ENCODE peak calls at places on chromosomes 4 and X, in six cellular contexts. L is PC-3, B is lung, U is heart left ventricle, D is neural progenitor cell, M is AG04450. A is an unnamed sample. For H3K9me3, the result is how much of the 10 kb centered on the place peaks cover.

GRCh38 chrX:2888309-2888708 is 40.8 kb downstream of the ARSD start:
- DNase-seq in U (no peak), M (no peak), B (no peak), L (no peak), D (no peak), A (no peak)

GRCh38 chr4:140256335-140256734 is 102.4 kb upstream of the MAML3 start:
- DNase-seq in D (no peak), M (no peak), U (peak), B (no peak), L (peak), A (peak)

GRCh38 chrX:118637997-118638396 is 89.4 kb upstream of the IL13RA1 start:
- DNase-seq in U (no peak), B (no peak), D (peak), L (peak), M (no peak), A (no peak)

GRCh38 chrX:120450163-120450562 is 18.9 kb downstream of the LAMP2 start:
- DNase-seq in B (no peak), D (peak), L (peak), U (no peak), M (no peak), A (no peak)

GRCh38 chr4:155005395-155006087 is 202.9 kb upstream of the NPY2R start:
- DNase-seq in U (no peak), M (no peak), D (no peak), B (no peak), L (peak), A (no peak)

GRCh38 chr4:139092271-139092670 is 76.7 kb downstream of the NOCT start:
- DNase-seq in B (no peak), D (no peak), M (no peak), L (no peak), U (no peak), A (no peak)

GRCh38 chr4:172202480-172203076 is 389.4 kb downstream of the GALNTL6 start:
- DNase-seq in L (peak), B (no peak), M (peak), U (no peak), D (peak), A (no peak)

GRCh38 chr4:183591301-183591700 is 67.7 kb downstream of the RWDD4 start:
- DNase-seq in L (peak), B (no peak), D (no peak), U (no peak), M (no peak), A (no peak)

GRCh38 chrX:121356139-121356849 is 308.9 kb downstream of the GLUD2 start:
- DNase-seq in U (no peak), B (no peak), L (no peak), M (no peak), D (no peak), A (no peak)

GRCh38 chr4:89314291-89314690 is 6.7 kb upstream of the GPRIN3 start:
- DNase-seq in U (no peak), B (no peak), L (no peak), M (no peak), D (no peak), A (no peak)

GRCh38 chrX:100931925-100932285 is 3.2 kb upstream of the XKRX start:
- DNase-seq in B (no peak), L (no peak), U (no peak), D (no peak), M (no peak), A (no peak)

GRCh38 chr4:184384056-184384809 is 90.1 kb downstream of the IRF2 start:
- DNase-seq in L (peak), M (peak), B (peak), D (peak), U (no peak), A (peak)

GRCh38 chr4:38046735-38047487 is 86.7 kb downstream of the PTTG2 start:
- DNase-seq in M (no peak), D (peak), B (no peak), L (no peak), U (no peak), A (no peak)

GRCh38 chrX:71577682-71578081 is 555 bp upstream of the GCNA start:
- DNase-seq in D (no peak), B (no peak), M (no peak), U (peak), L (no peak), A (no peak)

GRCh38 chr4:2785613-2786012 is 7.3 kb upstream of the SH3BP2 start:
- DNase-seq in U (no peak), L (no peak), D (no peak), M (no peak), B (no peak), A (no peak)

GRCh38 chr4:88759039-88759631 is 61.5 kb upstream of the NAP1L5 start:
- DNase-seq in M (no peak), U (no peak), D (peak), B (no peak), L (no peak), A (no peak)

GRCh38 chrX:74450803-74451449 is 29.6 kb downstream of the SLC16A2 start:
- DNase-seq in D (no peak), M (peak), L (peak), U (no peak), B (no peak), A (peak)

GRCh38 chr4:154349829-154350228 is 141.8 kb downstream of the DCHS2 start:
- DNase-seq in B (no peak), U (no peak), L (peak), D (peak), M (no peak), A (no peak)

GRCh38 chrX:49784747-49785280 is 44.3 kb upstream of the PAGE4 start:
- DNase-seq in B (no peak), D (no peak), L (no peak), M (no peak), U (no peak), A (no peak)

GRCh38 chr4:57187241-57187640 is 77.1 kb upstream of the IGFBP7 start:
- DNase-seq in B (no peak), D (no peak), M (no peak), U (no peak), L (peak), A (no peak)

DNA sequence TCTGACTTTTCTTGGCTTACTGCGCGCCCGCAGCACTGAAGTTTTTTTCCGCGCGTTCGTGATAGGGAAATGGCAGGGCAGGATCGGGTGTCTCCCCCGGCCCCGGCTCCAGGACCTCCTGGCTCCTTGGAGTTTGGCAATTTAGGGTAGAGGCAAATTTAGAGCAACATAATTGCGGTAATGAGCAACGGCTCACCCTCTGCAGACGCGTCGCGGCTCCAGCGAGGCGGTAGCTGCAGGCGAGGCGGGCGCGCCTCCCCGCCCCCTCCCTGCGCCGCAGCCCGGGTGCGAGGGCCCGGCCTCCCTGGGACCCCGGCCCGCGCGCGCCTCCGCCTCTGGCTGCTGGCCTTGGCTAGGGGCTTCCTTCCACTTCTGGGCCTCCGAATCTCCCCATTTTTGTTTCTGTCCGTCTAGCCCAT is 6.2 kb downstream of the MSX1 start:
- DNase-seq in U (no peak), B (no peak), M (no peak), L (no peak), D (peak), A (no peak)
- H3K4me3 ChIP-seq in U (peak), B (no peak), M (peak), L (no peak), D (peak), A (no peak)

DNA sequence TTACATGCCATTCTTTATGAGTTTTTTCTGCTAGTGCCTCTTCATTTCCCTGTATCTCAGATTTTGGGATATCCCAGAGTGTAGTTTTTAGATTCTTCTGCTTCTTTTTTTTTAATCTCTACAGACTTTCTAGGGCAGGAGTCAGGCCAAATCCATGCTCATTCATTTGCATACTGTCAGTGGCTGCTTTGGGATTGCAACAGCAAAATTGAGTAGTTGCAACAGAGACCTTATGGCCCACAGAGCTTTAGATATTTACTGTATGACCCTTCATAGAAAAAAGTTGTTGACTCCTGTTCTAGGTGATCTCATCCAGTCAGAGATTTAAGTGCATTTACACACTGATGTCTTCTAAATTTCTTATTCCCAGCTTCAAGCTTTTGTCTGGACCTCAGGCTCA is 35.3 kb downstream of the ARFIP1 start:
- DNase-seq in L (no peak), D (no peak), B (no peak), U (no peak), M (no peak), A (no peak)
- H3K9me3 ChIP-seq in L (under half), D (under half), B (under half), U (under half), M (under half), A (under half)

GRCh38 chr4:48360966-48361470 is 19.7 kb downstream of the SLAIN2 start:
- DNase-seq in U (no peak), M (no peak), L (no peak), B (no peak), D (no peak), A (no peak)

DNA sequence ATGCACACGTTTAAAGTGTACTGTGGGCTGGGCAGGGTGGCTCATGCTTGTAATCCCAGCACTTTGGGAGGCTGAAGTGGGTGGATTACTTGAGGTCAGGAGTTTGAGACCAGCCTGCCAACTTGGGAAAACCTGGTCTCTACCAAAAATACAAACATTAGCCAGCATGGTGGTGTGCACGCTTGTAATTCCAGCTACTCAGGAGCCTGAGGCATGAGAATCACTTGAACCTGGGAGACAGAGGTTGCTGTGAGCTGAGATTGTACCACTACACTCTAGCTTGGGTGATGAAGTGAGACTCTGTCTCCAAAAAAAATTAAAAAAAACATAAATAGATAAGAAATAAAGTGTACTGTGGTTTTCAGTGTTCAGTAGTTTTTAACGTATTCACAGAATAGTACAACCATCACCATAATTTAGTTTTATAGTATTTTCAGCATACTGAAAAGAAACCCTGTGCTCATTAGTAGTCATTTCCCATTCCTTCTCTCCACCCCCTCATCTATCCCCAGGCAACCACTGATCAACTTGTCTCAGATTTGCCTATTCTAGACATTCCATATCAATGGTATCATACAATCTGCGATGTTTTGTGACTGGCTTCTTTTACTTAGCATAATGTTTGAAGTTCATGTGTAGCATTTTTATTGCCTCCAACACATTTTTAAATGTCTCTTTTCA is 19.1 kb downstream of the SLAIN2 start:
- DNase-seq in U (no peak), M (peak), L (no peak), D (no peak), B (no peak), A (peak)
- H3K4me3 ChIP-seq in U (no peak), M (no peak), L (no peak), D (no peak), B (no peak), A (no peak)

DNA sequence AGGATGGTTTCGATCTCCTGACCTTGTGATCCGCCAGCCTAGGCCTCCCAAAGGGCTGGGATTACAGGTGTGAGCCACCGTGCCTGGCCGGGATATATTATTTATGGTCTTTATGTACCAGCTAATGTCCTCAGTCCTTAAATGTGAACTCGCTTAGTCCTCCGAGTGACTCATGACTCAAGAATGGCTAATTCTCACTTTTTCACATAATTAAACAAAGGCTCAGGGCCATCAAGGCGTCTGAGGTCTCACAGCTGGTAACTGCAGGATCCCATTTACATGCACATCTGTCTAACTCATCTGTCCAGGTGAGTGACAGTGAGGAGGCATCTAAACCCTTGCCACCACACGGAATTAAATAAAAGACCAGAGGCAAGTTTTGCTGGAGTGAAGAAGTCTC is 73.5 kb downstream of the HS3ST1 start:
- DNase-seq in U (no peak), B (no peak), M (no peak), L (no peak), D (no peak), A (no peak)
- H3K9me3 ChIP-seq in U (under half), B (under half), M (under half), L (under half), D (under half), A (under half)